ENCODE peak calls at places on chromosomes 5 and 9, in ten cellular contexts. H is WTC11; X is T-helper 2 cell; R is stimulated activated CD8-positive, alpha-beta memory T cell treated with anti-CD3 and anti-CD28 coated beads, Interleukin-15, amount 100 ng/mL, for 1 hour; Y is BJ; D is RWPE1; G is Kasumi-1; N is EL; K is HL-60; T is T-cell. U is an unnamed sample.

GRCh38 chr9:116566677-116567488 is 120.2 kb upstream of the TRIM32 start:
- DNase-seq in H (no peak), T (no peak), D (no peak), N (peak), X (no peak), K (no peak), G (no peak), Y (no peak), R (no peak), U (no peak)

GRCh38 chr5:106435185-106435584 is 1235.6 kb downstream of the EFNA5 start:
- DNase-seq in Y (no peak), R (no peak), G (no peak), D (no peak), N (no peak), H (no peak), T (no peak), X (no peak), K (no peak), U (no peak)

GRCh38 chr5:152505442-152506042 is 100.5 kb upstream of the NMUR2 start:
- DNase-seq in Y (no peak), K (peak), X (peak), H (peak), G (peak), N (peak), R (no peak), T (peak), D (peak), U (peak)

GRCh38 chr9:72695365-72695764 is 174.0 kb downstream of the TMC1 start:
- DNase-seq in G (no peak), T (no peak), H (no peak), D (peak), Y (no peak), K (no peak), N (no peak), R (no peak), X (no peak), U (no peak)

GRCh38 chr5:176859916-176860315 is 39.2 kb downstream of the HK3 start:
- DNase-seq in N (no peak), G (no peak), H (no peak), K (no peak), Y (no peak), T (no peak), R (no peak), D (no peak), X (no peak), U (no peak)

GRCh38 chr9:74662616-74663015 is 165.5 kb downstream of the RORB start:
- DNase-seq in N (no peak), H (no peak), T (no peak), K (no peak), R (no peak), G (no peak), Y (no peak), X (no peak), D (no peak), U (no peak)

GRCh38 chr5:79774171-79774854 is 84.7 kb downstream of the CMYA5 start:
- DNase-seq in Y (no peak), K (no peak), G (peak), H (peak), R (no peak), D (peak), T (no peak), X (no peak), N (peak), U (peak)

GRCh38 chr5:80346055-80346454 is 26.3 kb downstream of the SPZ1 start:
- DNase-seq in N (peak), G (peak), Y (no peak), K (peak), R (no peak), H (peak), X (peak), D (peak), T (peak), U (peak)

GRCh38 chr5:132498152-132498551 is 7.6 kb upstream of the IRF1 start:
- DNase-seq in H (no peak), X (no peak), G (no peak), N (peak), T (no peak), R (no peak), Y (no peak), K (no peak), D (peak), U (no peak)

GRCh38 chr9:87148391-87149237 is 201.3 kb upstream of the GAS1 start:
- DNase-seq in R (no peak), G (no peak), X (no peak), N (peak), K (no peak), H (peak), D (peak), T (no peak), Y (peak), U (peak)

GRCh38 chr9:10921671-10922070 is 308.9 kb upstream of the PTPRD start:
- DNase-seq in N (no peak), D (no peak), T (no peak), X (no peak), H (no peak), K (no peak), G (no peak), Y (no peak), R (no peak), U (no peak)

GRCh38 chr5:79590395-79590999 is 21.7 kb upstream of the TENT2 start:
- DNase-seq in H (no peak), K (peak), X (no peak), R (no peak), D (no peak), G (peak), N (no peak), T (no peak), Y (no peak), U (no peak)

GRCh38 chr9:74742792-74743389 is 144.8 kb downstream of the TRPM6 start:
- DNase-seq in N (peak), K (peak), D (peak), T (no peak), H (peak), G (peak), R (no peak), X (peak), Y (no peak), U (peak)

GRCh38 chr5:89566340-89566739 is 683.4 kb upstream of the MEF2C start:
- DNase-seq in R (no peak), T (no peak), N (no peak), H (no peak), G (no peak), Y (no peak), X (no peak), K (no peak), D (no peak), U (no peak)

GRCh38 chr9:125995706-125996105 is 248.5 kb downstream of the PBX3 start:
- DNase-seq in Y (no peak), N (no peak), D (no peak), X (no peak), K (no peak), H (no peak), T (no peak), G (no peak), R (no peak), U (no peak)

GRCh38 chr9:111975709-111976108 is 79.1 kb downstream of the UGCG start:
- DNase-seq in R (no peak), X (peak), Y (no peak), T (no peak), G (no peak), D (no peak), N (no peak), H (peak), K (peak), U (no peak)

GRCh38 chr5:134590992-134591659 is 41.5 kb downstream of the SAR1B start:
- DNase-seq in R (no peak), K (no peak), Y (no peak), D (no peak), X (peak), T (no peak), H (no peak), G (no peak), N (no peak), U (no peak)

GRCh38 chr5:93717162-93717561 is 24.2 kb downstream of the POU5F2 start:
- DNase-seq in G (no peak), K (peak), H (no peak), D (no peak), N (no peak), T (no peak), Y (no peak), R (no peak), X (no peak), U (peak)

GRCh38 chr9:95552241-95552640 is 35.5 kb upstream of the PTCH1 start:
- DNase-seq in Y (no peak), N (no peak), X (no peak), H (no peak), G (no peak), D (no peak), K (no peak), R (no peak), T (no peak), U (no peak)

GRCh38 chr9:128881627-128881883 is 195 bp downstream of the KYAT1 start:
- DNase-seq in Y (no peak), N (no peak), D (no peak), K (no peak), H (no peak), G (no peak), X (no peak), T (no peak), R (no peak), U (no peak)

GRCh38 chr5:81717221-81717620 is 33.7 kb downstream of the SSBP2 start:
- DNase-seq in X (no peak), G (no peak), K (no peak), T (no peak), R (no peak), Y (no peak), D (no peak), N (peak), H (no peak), U (no peak)

GRCh38 chr5:80246995-80247729 is 8.7 kb downstream of the SERINC5 start:
- DNase-seq in T (no peak), K (no peak), X (peak), N (peak), D (peak), R (no peak), Y (peak), H (no peak), G (peak), U (peak)

GRCh38 chr5:82004511-82004910 is 32.7 kb downstream of the ATG10 start:
- DNase-seq in T (no peak), H (no peak), K (no peak), D (no peak), G (no peak), Y (no peak), R (no peak), N (peak), X (no peak), U (no peak)

GRCh38 chr9:21583628-21584027 is 101.5 kb upstream of the IFNE start:
- DNase-seq in T (no peak), K (no peak), G (no peak), D (no peak), X (no peak), Y (no peak), H (no peak), N (no peak), R (no peak), U (no peak)

GRCh38 chr9:19498015-19498414 is 89.2 kb downstream of the ACER2 start:
- DNase-seq in H (no peak), G (no peak), D (no peak), K (no peak), N (no peak), X (no peak), Y (no peak), R (no peak), T (no peak), U (no peak)

GRCh38 chr9:97615439-97616072 is 17.6 kb downstream of the TSTD2 start:
- DNase-seq in K (peak), T (peak), D (peak), H (peak), Y (no peak), X (peak), N (peak), G (peak), R (peak), U (peak)

GRCh38 chr5:91438871-91439270 is 55.8 kb upstream of the ARRDC3 start:
- DNase-seq in G (no peak), K (no peak), R (no peak), Y (no peak), H (peak), N (no peak), X (no peak), D (peak), T (no peak), U (no peak)

GRCh38 chr5:91281409-91281808 is 101.7 kb downstream of the ARRDC3 start:
- DNase-seq in T (no peak), X (no peak), R (no peak), G (no peak), N (peak), K (no peak), H (no peak), D (peak), Y (peak), U (no peak)

GRCh38 chr9:9746826-9747225 is 866.0 kb downstream of the PTPRD start:
- DNase-seq in Y (no peak), R (no peak), D (no peak), T (no peak), N (no peak), H (no peak), X (no peak), G (no peak), K (no peak), U (no peak)

GRCh38 chr5:67549947-67550346 is 353.3 kb upstream of the CD180 start:
- DNase-seq in R (no peak), D (no peak), T (no peak), K (no peak), Y (no peak), X (no peak), H (no peak), N (no peak), G (no peak), U (no peak)

GRCh38 chr9:90659626-90660364 is 17.2 kb upstream of the DIRAS2 start:
- DNase-seq in Y (no peak), N (peak), T (no peak), G (no peak), D (peak), X (peak), H (no peak), K (no peak), R (no peak), U (no peak)

GRCh38 chr9:93517331-93517730 is 59.1 kb upstream of the PHF2 start:
- DNase-seq in R (no peak), D (no peak), X (no peak), Y (no peak), K (no peak), N (no peak), H (no peak), T (no peak), G (no peak), U (no peak)

GRCh38 chr5:38500861-38501260 is 55.6 kb downstream of the LIFR start:
- DNase-seq in G (no peak), X (no peak), D (peak), H (no peak), N (peak), Y (peak), R (no peak), K (no peak), T (no peak), U (no peak)

U was measured in BE2C.